ENCODE peak calls at places on chromosomes 16 and 17, in eight cellular contexts. L is BE2C, N is A549, W is MCF 10A, X is body of pancreas, V is choroid plexus epithelial cell, E is heart right ventricle, K is tibial artery. Q is an unnamed sample.

GRCh38 chr17:40020146-40020545 is 4.9 kb downstream of the CSF3 start:
- DNase-seq in X (no peak), K (no peak), N (no peak), W (peak), L (no peak), E (no peak), V (no peak), Q (no peak)

GRCh38 chr16:364595-365491 is 5.5 kb downstream of the MRPL28 start:
- DNase-seq in E (no peak), L (no peak), V (no peak), X (no peak), K (no peak), N (no peak), W (no peak), Q (no peak)

GRCh38 chr16:58843675-58844074 is 109.6 kb upstream of the GOT2 start:
- DNase-seq in N (no peak), K (no peak), E (no peak), V (peak), X (no peak), L (no peak), W (peak), Q (peak)

GRCh38 chr17:28711723-28712036 is at the start of gene PROCA1:
- DNase-seq in N (no peak), X (no peak), V (no peak), L (no peak), K (no peak), E (no peak), W (no peak), Q (no peak)

GRCh38 chr17:27989046-27989445 is 53.4 kb upstream of the NLK start:
- DNase-seq in X (no peak), V (no peak), E (no peak), L (no peak), W (peak), N (no peak), K (no peak), Q (no peak)

GRCh38 chr17:57518587-57519118 is 226.4 kb downstream of the CCDC182 start:
- DNase-seq in V (no peak), E (peak), N (no peak), W (no peak), K (no peak), X (no peak), L (peak), Q (no peak)

GRCh38 chr17:40517286-40517662 is 15.9 kb upstream of the TNS4 start:
- DNase-seq in N (no peak), K (no peak), W (no peak), X (no peak), E (no peak), V (no peak), L (no peak), Q (no peak)

GRCh38 chr17:7403043-7403901 is 625 bp downstream of the TMEM256 start:
- DNase-seq in L (peak), W (no peak), E (peak), X (peak), K (peak), V (peak), N (peak), Q (no peak)

GRCh38 chr16:369866-370436 is 387 bp downstream of the MRPL28 start:
- DNase-seq in N (no peak), X (no peak), E (no peak), V (no peak), K (no peak), W (peak), L (no peak), Q (no peak)

GRCh38 chr16:86002178-86002577 is 103.2 kb downstream of the IRF8 start:
- DNase-seq in E (no peak), V (no peak), N (no peak), K (no peak), W (no peak), L (no peak), X (no peak), Q (no peak)

GRCh38 chr17:73478768-73479424 is 165.3 kb downstream of the SDK2 start:
- DNase-seq in L (no peak), X (no peak), W (no peak), E (no peak), K (no peak), N (peak), V (no peak), Q (no peak)

GRCh38 chr17:81483085-81483861 is 29.3 kb downstream of the ACTG1 start:
- DNase-seq in V (peak), X (peak), L (no peak), E (peak), N (no peak), K (no peak), W (no peak), Q (no peak)

GRCh38 chr17:37673386-37673785 is 30.1 kb upstream of the DDX52 start:
- DNase-seq in L (no peak), V (no peak), K (no peak), E (no peak), W (no peak), X (no peak), N (no peak), Q (no peak)

GRCh38 chr16:5428932-5429331 is 331.3 kb upstream of the EEF2KMT start:
- DNase-seq in N (no peak), K (no peak), V (no peak), W (no peak), X (no peak), L (peak), E (no peak), Q (no peak)
- TF ChIP-seq CTCF in N (no peak), K (no peak), V (no peak), W (no peak), X (no peak), L (peak), E (no peak), Q (no peak)

GRCh38 chr16:12558641-12559040 is 245.0 kb downstream of the CPPED1 start:
- DNase-seq in L (no peak), V (no peak), N (no peak), X (no peak), K (no peak), E (no peak), W (no peak), Q (no peak)
- TF ChIP-seq CTCF in L (no peak), V (no peak), N (no peak), X (no peak), K (no peak), E (no peak), W (no peak), Q (no peak)

GRCh38 chr17:45388604-45389325 is 43.9 kb downstream of the ARHGAP27 start:
- DNase-seq in W (no peak), E (no peak), K (no peak), X (no peak), L (no peak), N (no peak), V (no peak), Q (peak)

GRCh38 chr17:45393477-45393876 is 39.2 kb downstream of the ARHGAP27 start:
- DNase-seq in L (no peak), N (no peak), W (no peak), X (no peak), E (no peak), K (no peak), V (no peak), Q (no peak)

GRCh38 chr17:45389354-45389753 is 43.3 kb downstream of the ARHGAP27 start:
- DNase-seq in E (no peak), N (no peak), K (no peak), W (no peak), X (no peak), L (no peak), V (no peak), Q (no peak)

GRCh38 chr17:45391918-45392317 is 40.8 kb downstream of the ARHGAP27 start:
- DNase-seq in N (no peak), W (no peak), K (no peak), L (no peak), E (no peak), V (no peak), X (no peak), Q (no peak)

DNA sequence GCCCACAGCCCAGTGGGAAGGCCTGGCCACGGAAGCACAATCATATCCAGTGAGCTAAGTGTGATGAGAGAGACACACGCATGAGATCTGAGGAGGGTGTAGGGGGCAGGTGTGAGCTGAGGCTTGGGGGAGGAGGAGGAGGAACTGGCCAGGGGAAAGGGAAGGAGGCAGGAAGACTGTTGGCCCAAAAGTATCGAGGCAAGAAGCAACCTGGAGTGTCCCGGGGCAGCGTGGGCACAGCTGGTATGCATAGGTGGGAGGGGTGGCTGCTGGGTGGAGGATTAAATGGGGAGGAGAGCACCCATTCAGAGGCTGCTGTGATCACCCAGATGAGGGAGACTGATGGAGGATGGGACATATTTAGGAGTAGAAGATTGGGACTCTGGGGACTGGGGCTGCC is 41.4 kb downstream of the ARHGAP27 start:
- DNase-seq in W (no peak), L (no peak), N (no peak), K (no peak), V (no peak), E (no peak), X (no peak), Q (no peak)
- TF ChIP-seq CTCF in W (no peak), L (no peak), N (no peak), K (no peak), V (no peak), E (no peak), X (no peak), Q (no peak)

GRCh38 chr17:11874756-11875155 is 122.5 kb downstream of the ZNF18 start:
- DNase-seq in W (no peak), N (no peak), E (no peak), V (no peak), K (no peak), L (no peak), X (no peak), Q (no peak)

GRCh38 chr17:11885051-11885450 is 112.2 kb downstream of the ZNF18 start:
- DNase-seq in L (no peak), X (no peak), E (no peak), V (no peak), W (no peak), K (no peak), N (no peak), Q (no peak)

GRCh38 chr17:11882716-11883115 is 114.6 kb downstream of the ZNF18 start:
- DNase-seq in W (no peak), L (no peak), V (no peak), E (no peak), K (no peak), N (no peak), X (no peak), Q (no peak)

DNA sequence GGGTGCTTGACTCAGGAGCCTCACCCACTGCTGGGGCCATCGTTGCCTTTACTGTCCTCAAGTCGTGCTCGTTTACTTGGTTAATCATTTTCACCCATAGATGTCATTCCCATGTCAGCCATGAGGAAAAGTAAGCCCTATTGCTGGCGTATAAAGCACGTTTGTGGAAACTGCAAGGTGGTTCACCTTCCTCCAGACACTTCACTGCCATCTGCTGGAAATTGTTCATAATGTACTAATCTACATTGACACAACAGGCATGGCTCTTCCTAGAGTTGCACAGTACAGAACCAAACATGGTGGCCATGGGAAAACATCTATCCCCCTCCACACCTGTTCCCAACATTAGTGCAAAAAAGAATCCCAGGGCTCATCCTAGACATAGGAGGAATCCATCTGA is 116.6 kb downstream of the ZNF18 start:
- DNase-seq in X (no peak), W (peak), K (no peak), N (peak), V (peak), E (no peak), L (no peak), Q (peak)
- TF ChIP-seq CTCF in X (peak), W (peak), K (no peak), N (peak), V (no peak), E (peak), L (no peak), Q (no peak)

GRCh38 chr17:56000411-56000810 is 152.9 kb upstream of the ANKFN1 start:
- DNase-seq in V (no peak), W (no peak), N (no peak), X (no peak), E (no peak), L (no peak), K (no peak), Q (no peak)

GRCh38 chr17:55996826-55997225 is 156.4 kb upstream of the ANKFN1 start:
- DNase-seq in L (no peak), E (no peak), K (no peak), N (no peak), V (no peak), W (no peak), X (no peak), Q (peak)
- TF ChIP-seq CTCF in L (no peak), E (no peak), K (no peak), N (no peak), V (no peak), W (peak), X (no peak), Q (peak)

GRCh38 chr16:66508261-66508913 is 41.5 kb downstream of the TK2 start:
- DNase-seq in L (no peak), E (no peak), V (no peak), N (peak), K (no peak), W (peak), X (peak), Q (peak)
- TF ChIP-seq CTCF in L (no peak), E (no peak), V (no peak), N (peak), K (no peak), W (no peak), X (no peak), Q (no peak)

GRCh38 chr17:18093616-18094408 is 6.1 kb downstream of the DRG2 start:
- DNase-seq in N (peak), X (peak), V (peak), W (peak), L (peak), E (peak), K (peak), Q (peak)

GRCh38 chr17:18084256-18084655 is 3.5 kb upstream of the DRG2 start:
- DNase-seq in N (no peak), V (no peak), E (no peak), X (no peak), K (no peak), L (no peak), W (no peak), Q (no peak)

GRCh38 chr17:18089613-18090012 is 1.9 kb downstream of the DRG2 start:
- DNase-seq in V (no peak), K (no peak), N (no peak), E (no peak), W (no peak), L (no peak), X (no peak), Q (no peak)

GRCh38 chr17:18087610-18088491 is at the start of gene DRG2:
- DNase-seq in K (peak), N (peak), V (peak), E (peak), L (peak), X (peak), W (peak), Q (peak)
- TF ChIP-seq CTCF in K (no peak), N (peak), V (peak), E (peak), L (no peak), X (peak), W (no peak), Q (peak)

DNA sequence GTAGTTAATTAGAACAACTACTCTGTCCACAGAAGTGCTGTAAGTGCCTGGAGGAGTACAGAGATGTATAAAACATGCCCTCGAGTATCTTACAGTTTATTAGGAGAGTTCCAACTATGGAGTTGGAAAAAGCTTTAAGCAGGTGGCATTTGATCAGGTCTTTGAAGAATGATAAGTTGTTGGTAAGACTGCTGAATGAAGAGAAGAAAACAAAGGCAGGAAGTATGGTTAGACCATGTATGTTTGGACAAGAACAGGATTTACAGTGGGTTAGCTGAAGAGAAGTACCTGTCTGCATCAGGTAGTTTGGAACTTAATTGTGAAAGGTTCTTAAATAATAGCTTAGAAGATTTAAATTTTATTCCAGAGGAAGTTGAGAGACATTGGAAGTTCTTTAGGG is 29.4 kb downstream of the ATP6V0A1 start:
- DNase-seq in V (no peak), E (no peak), X (no peak), L (no peak), N (no peak), W (no peak), K (no peak), Q (no peak)
- TF ChIP-seq CTCF in V (no peak), E (no peak), X (no peak), L (no peak), N (no peak), W (no peak), K (no peak), Q (no peak)

DNA sequence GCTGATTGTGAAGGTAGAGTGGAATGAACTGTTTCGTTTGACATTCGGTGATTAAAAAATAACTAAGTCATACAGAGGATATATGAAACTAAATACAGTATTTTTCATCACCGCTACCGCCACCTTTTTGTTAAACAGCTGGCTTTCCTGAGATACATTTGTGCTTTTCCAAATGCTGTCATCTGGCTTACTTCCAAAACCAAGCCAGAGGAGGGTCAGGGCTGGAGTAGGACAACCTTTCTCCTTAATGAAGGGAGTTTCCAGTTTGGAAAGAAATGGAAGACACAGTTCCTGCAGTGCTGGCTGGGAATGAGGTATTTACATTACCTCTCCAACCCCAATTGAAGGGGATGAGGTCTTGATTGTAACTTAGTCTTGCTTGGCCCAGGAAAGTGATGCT is 3.2 kb downstream of the TNRC6C start:
- DNase-seq in V (no peak), W (no peak), N (no peak), E (no peak), L (no peak), K (no peak), X (no peak), Q (no peak)
- TF ChIP-seq CTCF in V (no peak), W (no peak), N (no peak), E (no peak), L (no peak), K (no peak), X (no peak), Q (no peak)

GRCh38 chr16:87348616-87349157 is 31.5 kb upstream of the C16orf95 start:
- DNase-seq in W (no peak), L (no peak), E (peak), K (no peak), N (no peak), V (no peak), X (no peak), Q (no peak)
- TF ChIP-seq CTCF in W (no peak), L (no peak), E (no peak), K (no peak), N (no peak), V (no peak), X (no peak), Q (no peak)